ENCODE peak calls at places on chromosomes 6 and 20, in five cellular contexts. B is adrenal gland, K is HepG2, V is transverse colon, W is HCT116. A is an unnamed sample. For H3K36me3, the result is how much of the 10 kb centered on the place peaks cover.

GRCh38 chr6:90219168-90219985 is 77.3 kb downstream of the BACH2 start:
- DNase-seq in B (peak), K (no peak), V (peak), W (no peak), A (no peak)

GRCh38 chr6:22024973-22025467 is 271.8 kb downstream of the PRL start:
- DNase-seq in B (no peak), K (no peak), V (no peak), W (no peak), A (no peak)

GRCh38 chr20:8837396-8837795 is 231.5 kb upstream of the PLCB4 start:
- DNase-seq in B (no peak), K (peak), V (no peak), W (no peak), A (no peak)

GRCh38 chr20:17808357-17808756 is 108.6 kb downstream of the BANF2 start:
- DNase-seq in B (peak), K (peak), V (no peak), W (no peak), A (peak)

GRCh38 chr6:107440935-107441334 is 18.4 kb downstream of the PDSS2 start:
- DNase-seq in B (no peak), K (no peak), V (no peak), W (no peak), A (no peak)

GRCh38 chr6:73648166-73648565 is 5.6 kb downstream of the SLC17A5 start:
- DNase-seq in B (no peak), K (peak), V (no peak), W (no peak), A (no peak)

GRCh38 chr20:258963-259362 is 1.4 kb downstream of the DEFB132 start:
- DNase-seq in B (peak), K (peak), V (no peak), W (peak), A (no peak)

GRCh38 chr20:57627972-57628650 is 7.9 kb upstream of the ZBP1 start:
- DNase-seq in B (peak), K (no peak), V (peak), W (no peak), A (no peak)

GRCh38 chr6:18424201-18424600 is 37.1 kb downstream of the RNF144B start:
- DNase-seq in B (no peak), K (no peak), V (no peak), W (no peak), A (no peak)

GRCh38 chr6:5501837-5502236 is 240.5 kb downstream of the FARS2 start:
- DNase-seq in B (no peak), K (no peak), V (no peak), W (no peak), A (no peak)

GRCh38 chr6:16625319-16626240 is 135.7 kb downstream of the ATXN1 start:
- DNase-seq in B (no peak), K (no peak), V (no peak), W (no peak), A (no peak)

GRCh38 chr20:19314619-19315018 is 102.2 kb downstream of the SLC24A3 start:
- DNase-seq in B (no peak), K (no peak), V (no peak), W (no peak), A (no peak)

GRCh38 chr20:47529840-47530239 is 28.2 kb downstream of the NCOA3 start:
- DNase-seq in B (no peak), K (no peak), V (no peak), W (no peak), A (no peak)

GRCh38 chr6:107692351-107692750 is 131.8 kb downstream of the SCML4 start:
- DNase-seq in B (no peak), K (no peak), V (no peak), W (no peak), A (no peak)

GRCh38 chr20:25081065-25081729 is 744 bp downstream of the VSX1 start:
- DNase-seq in B (peak), K (no peak), V (no peak), W (no peak), A (no peak)

GRCh38 chr6:82843291-82843885 is 222.3 kb downstream of the UBE3D start:
- DNase-seq in B (no peak), K (no peak), V (no peak), W (no peak), A (no peak)

GRCh38 chr6:30394139-30394538 is 49.2 kb downstream of the RPP21 start:
- DNase-seq in B (no peak), K (no peak), V (peak), W (no peak), A (no peak)

GRCh38 chr20:18801516-18801915 is 12.1 kb upstream of the SCP2D1 start:
- DNase-seq in B (no peak), K (no peak), V (no peak), W (no peak), A (no peak)

GRCh38 chr6:73854998-73855718 is 159.2 kb downstream of the CD109 start:
- DNase-seq in B (peak), K (peak), V (no peak), W (peak), A (no peak)

GRCh38 chr6:149071997-149072396 is 245.5 kb upstream of the TAB2 start:
- DNase-seq in B (no peak), K (no peak), V (no peak), W (no peak), A (no peak)

GRCh38 chr6:129539032-129539431 is 170.9 kb downstream of the ARHGAP18 start:
- DNase-seq in B (no peak), K (no peak), V (no peak), W (no peak), A (no peak)

GRCh38 chr20:49275634-49276033 is 2.2 kb downstream of the ZNFX1 start:
- DNase-seq in B (no peak), K (no peak), V (no peak), W (no peak), A (no peak)

GRCh38 chr20:25744261-25744660 is 47.6 kb upstream of the ZNF337 start:
- DNase-seq in B (no peak), K (no peak), V (no peak), W (no peak), A (no peak)

GRCh38 chr20:55919319-55919718 is 86.0 kb downstream of the CBLN4 start:
- DNase-seq in B (no peak), K (no peak), V (no peak), W (no peak), A (no peak)

GRCh38 chr6:46549155-46549554 is 57.9 kb upstream of the RCAN2 start:
- DNase-seq in B (no peak), K (no peak), V (no peak), W (no peak), A (no peak)

GRCh38 chr6:167047554-167047953 is 48.4 kb downstream of the CEP43 start:
- DNase-seq in B (peak), K (no peak), V (peak), W (no peak), A (no peak)

GRCh38 chr20:19973920-19974620 is 43.1 kb upstream of the NAA20 start:
- DNase-seq in B (peak), K (no peak), V (peak), W (no peak), A (no peak)

GRCh38 chr6:25006565-25007001 is 70.8 kb upstream of the RIPOR2 start:
- DNase-seq in B (peak), K (no peak), V (peak), W (peak), A (peak)

GRCh38 chr20:13492001-13492480 is 146.7 kb downstream of the TASP1 start:
- DNase-seq in B (no peak), K (no peak), V (no peak), W (no peak), A (no peak)

GRCh38 chr6:150235218-150235617 is 92.4 kb downstream of the PPP1R14C start:
- DNase-seq in B (no peak), K (no peak), V (no peak), W (no peak), A (no peak)

GRCh38 chr6:164398647-164399046 is 910.8 kb downstream of the C6orf118 start:
- DNase-seq in B (no peak), K (no peak), V (no peak), W (no peak), A (no peak)

GRCh38 chr20:2871555-2872303 is 1.6 kb upstream of the PTPRA start:
- DNase-seq in B (no peak), K (peak), V (no peak), W (no peak), A (no peak)

GRCh38 chr20:2872304-2873009 is 824 bp upstream of the PTPRA start:
- DNase-seq in B (peak), K (peak), V (peak), W (no peak), A (peak)

GRCh38 chr20:2873747-2874041 is 413 bp downstream of the PTPRA start:
- DNase-seq in B (no peak), K (peak), V (peak), W (no peak), A (peak)

GRCh38 chr20:2874456-2874855 is 1.2 kb downstream of the PTPRA start:
- DNase-seq in B (no peak), K (no peak), V (no peak), W (no peak), A (no peak)

DNA sequence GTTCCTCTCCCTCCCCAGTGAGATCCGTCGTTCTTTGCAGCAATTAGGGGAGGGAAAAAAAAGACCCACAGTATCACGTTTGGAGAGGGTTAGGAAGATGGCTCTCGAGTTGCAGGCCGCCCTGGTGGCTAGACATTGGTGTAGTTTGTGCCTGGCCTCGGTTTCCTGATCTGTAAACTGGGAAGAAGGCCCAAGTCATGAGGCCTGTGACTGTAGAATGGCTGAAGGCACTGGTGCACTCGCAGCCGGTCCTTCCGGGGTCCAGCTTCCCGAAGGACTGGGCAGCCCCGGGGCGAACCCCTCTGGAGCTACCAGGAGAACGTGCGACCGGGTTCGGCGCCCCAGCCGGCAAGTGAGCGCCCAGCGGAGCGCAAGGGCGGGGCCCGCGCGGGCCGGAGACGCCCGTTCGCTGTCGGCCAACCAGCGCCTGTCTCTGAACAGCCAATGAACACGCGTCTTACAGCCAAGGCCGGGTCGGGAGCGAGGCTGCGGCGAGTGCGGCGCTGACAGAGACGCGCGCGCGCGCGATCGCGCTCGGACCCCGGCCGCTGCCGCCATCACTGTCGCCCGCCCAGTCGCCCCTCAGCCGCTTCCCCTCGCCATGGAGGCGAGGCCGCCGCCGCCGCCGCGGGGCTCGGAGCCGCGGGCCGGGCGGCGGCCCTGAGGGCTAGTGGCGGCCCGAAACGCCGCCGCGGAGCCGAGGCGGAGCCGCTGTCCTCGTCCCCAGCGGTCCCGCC is at the start of gene PTPRA:
- DNase-seq in B (peak), K (peak), V (peak), W (peak), A (peak)
- TF ChIP-seq POLR2A in B (peak), K (peak), V (peak), W (peak), A (peak)

GRCh38 chr20:38128691-38129090 is 36.4 kb downstream of the TGM2 start:
- DNase-seq in B (no peak), K (no peak), V (no peak), W (no peak), A (peak)

GRCh38 chr20:38125157-38126056 is 39.7 kb downstream of the TGM2 start:
- DNase-seq in B (peak), K (peak), V (peak), W (no peak), A (peak)

GRCh38 chr20:38127011-38127621 is 38.0 kb downstream of the TGM2 start:
- DNase-seq in B (peak), K (no peak), V (no peak), W (peak), A (no peak)

GRCh38 chr20:38127920-38128528 is 37.0 kb downstream of the TGM2 start:
- DNase-seq in B (no peak), K (no peak), V (no peak), W (no peak), A (no peak)

DNA sequence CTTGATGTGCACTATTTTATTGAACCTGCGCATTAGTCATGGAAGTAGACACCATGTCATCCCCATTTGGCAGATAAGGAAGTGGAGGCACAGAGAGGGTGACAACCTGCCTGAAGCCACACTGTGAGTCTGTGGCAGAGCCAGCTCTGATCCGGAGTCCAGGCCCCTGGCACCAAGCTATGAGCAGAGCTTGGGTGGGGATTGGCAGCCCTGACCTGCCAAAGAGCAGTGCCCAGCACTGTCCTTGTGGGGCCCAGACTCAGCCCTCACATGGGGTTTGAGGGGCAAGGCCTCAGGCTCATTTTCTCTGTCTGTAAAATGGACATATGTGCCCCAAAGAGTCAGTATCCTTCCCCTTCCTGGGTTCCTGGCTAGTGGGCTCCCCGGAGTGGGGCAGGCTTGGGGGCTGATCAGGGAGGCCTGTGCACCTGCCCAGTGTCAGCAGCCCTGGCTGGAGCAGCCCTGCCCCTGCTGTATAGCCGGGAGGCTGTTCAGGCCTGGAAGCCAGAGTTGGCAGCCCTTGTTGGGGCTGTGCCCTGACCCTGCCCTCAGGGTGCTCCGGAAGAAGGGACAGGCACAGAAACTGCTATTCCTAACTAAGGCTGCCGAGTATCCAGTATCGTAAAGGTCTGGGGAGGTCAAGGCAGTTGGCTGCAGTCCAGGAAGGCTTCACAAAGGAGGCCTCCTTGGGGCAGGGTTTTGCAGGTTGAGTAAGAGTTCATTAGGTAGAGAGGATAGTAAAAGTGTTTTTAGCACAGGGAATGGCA is 38.7 kb downstream of the TGM2 start:
- DNase-seq in B (no peak), K (no peak), V (no peak), W (no peak), A (peak)
- H3K27ac ChIP-seq in B (peak), K (no peak), V (peak), W (peak), A (peak)

GRCh38 chr20:62287129-62287528 is 15.7 kb upstream of the ADRM1 start:
- DNase-seq in B (no peak), K (no peak), V (no peak), W (no peak), A (no peak)
- H3K36me3 ChIP-seq in B (half or more), K (under half), V (under half), W (under half), A (under half)

GRCh38 chr6:135054575-135055498 is at the start of gene HBS1L:
- DNase-seq in B (peak), K (peak), V (peak), W (peak), A (peak)
- TF ChIP-seq POLR2A in B (peak), K (peak), V (peak), W (peak), A (peak)

GRCh38 chr6:52523363-52524207 is 53.3 kb downstream of the TRAM2 start:
- DNase-seq in B (no peak), K (no peak), V (no peak), W (no peak), A (no peak)
- H3K27ac ChIP-seq in B (no peak), K (no peak), V (no peak), W (no peak), A (peak)

GRCh38 chr6:31403283-31403989 is at the start of gene MICA:
- DNase-seq in B (peak), K (peak), V (peak), W (peak), A (peak)
- H3K36me3 ChIP-seq in B (under half), K (under half), V (under half), W (under half), A (under half)

A was measured in right lobe of liver.